ENCODE peak calls at places on chromosomes 1 and 21, in five cellular contexts. A is left ventricle myocardium inferior, X is AG04450, W is fibroblast of lung, I is stomach. U is an unnamed sample.

GRCh38 chr1:219692981-219693380 is 80.1 kb upstream of the ZC3H11B start:
- DNase-seq in W (peak), A (no peak), X (no peak), I (no peak), U (no peak)

GRCh38 chr21:25850126-25850831 is 115.5 kb downstream of the GABPA start:
- DNase-seq in W (no peak), X (no peak), A (no peak), I (no peak), U (no peak)

GRCh38 chr1:186443638-186444037 is 17.3 kb downstream of the PDC start:
- DNase-seq in I (no peak), A (no peak), W (no peak), X (no peak), U (no peak)

GRCh38 chr21:16571594-16571993 is 841.8 kb downstream of the USP25 start:
- DNase-seq in A (no peak), W (peak), X (no peak), I (no peak), U (no peak)

GRCh38 chr1:181469829-181470228 is 13.5 kb upstream of the CACNA1E start:
- DNase-seq in I (no peak), X (peak), A (no peak), W (peak), U (peak)

GRCh38 chr1:192158181-192158580 is at the start of gene RGS18:
- DNase-seq in X (no peak), W (no peak), I (no peak), A (no peak), U (no peak)

GRCh38 chr1:18638818-18639193 is 8.2 kb downstream of the PAX7 start:
- DNase-seq in A (no peak), I (no peak), W (no peak), X (no peak), U (no peak)

GRCh38 chr1:56908619-56909340 is 54.2 kb downstream of the C8A start:
- DNase-seq in I (no peak), X (no peak), W (peak), A (no peak), U (no peak)

GRCh38 chr1:9376886-9377333 is 84.2 kb downstream of the SPSB1 start:
- DNase-seq in X (no peak), I (no peak), A (peak), W (peak), U (no peak)

GRCh38 chr1:205528446-205528886 is 24.0 kb downstream of the CDK18 start:
- DNase-seq in W (no peak), A (no peak), I (no peak), X (no peak), U (no peak)

GRCh38 chr1:2311184-2312032 is 79.9 kb downstream of the MORN1 start:
- DNase-seq in I (peak), A (peak), W (peak), X (no peak), U (no peak)

GRCh38 chr21:14356771-14357170 is 26.2 kb downstream of the HSPA13 start:
- DNase-seq in X (no peak), A (no peak), W (no peak), I (no peak), U (no peak)

GRCh38 chr1:176876966-176877515 is 287.5 kb downstream of the ASTN1 start:
- DNase-seq in W (no peak), A (no peak), I (no peak), X (no peak), U (no peak)

GRCh38 chr1:156809281-156809680 is 7.4 kb downstream of the SH2D2A start:
- DNase-seq in X (no peak), I (no peak), W (no peak), A (no peak), U (no peak)

GRCh38 chr21:29664615-29665014 is 275.2 kb downstream of the GRIK1 start:
- DNase-seq in A (no peak), X (no peak), W (no peak), I (no peak), U (no peak)

GRCh38 chr1:32031578-32032286 is 18.1 kb downstream of the KHDRBS1 start:
- DNase-seq in X (peak), I (no peak), W (peak), A (no peak), U (peak)

GRCh38 chr1:119686661-119687060 is 25.1 kb upstream of the PHGDH start:
- DNase-seq in A (no peak), X (no peak), W (no peak), I (no peak), U (no peak)

GRCh38 chr1:33970148-33970825 is 106.4 kb downstream of the HMGB4 start:
- DNase-seq in A (no peak), X (no peak), I (no peak), W (no peak), U (no peak)

GRCh38 chr1:162856260-162856659 is 4.7 kb downstream of the CCDC190 start:
- DNase-seq in W (peak), A (no peak), I (no peak), X (peak), U (peak)

GRCh38 chr21:28445081-28445830 is 547.4 kb downstream of the LTN1 start:
- DNase-seq in X (peak), A (no peak), W (peak), I (no peak), U (peak)

GRCh38 chr1:20281801-20282200 is 8.9 kb upstream of the VWA5B1 start:
- DNase-seq in A (no peak), X (no peak), W (peak), I (no peak), U (no peak)

GRCh38 chr1:71561729-71562128 is 480.9 kb upstream of the ZRANB2 start:
- DNase-seq in I (no peak), W (peak), X (peak), A (no peak), U (peak)

GRCh38 chr1:71562298-71562697 is 481.5 kb upstream of the ZRANB2 start:
- DNase-seq in W (no peak), A (no peak), X (no peak), I (no peak), U (no peak)

GRCh38 chr1:71566413-71566812 is 485.6 kb upstream of the ZRANB2 start:
- DNase-seq in I (no peak), A (no peak), X (no peak), W (no peak), U (no peak)

GRCh38 chr1:71565267-71565666 is 484.4 kb upstream of the ZRANB2 start:
- DNase-seq in W (peak), I (no peak), A (peak), X (peak), U (peak)

DNA sequence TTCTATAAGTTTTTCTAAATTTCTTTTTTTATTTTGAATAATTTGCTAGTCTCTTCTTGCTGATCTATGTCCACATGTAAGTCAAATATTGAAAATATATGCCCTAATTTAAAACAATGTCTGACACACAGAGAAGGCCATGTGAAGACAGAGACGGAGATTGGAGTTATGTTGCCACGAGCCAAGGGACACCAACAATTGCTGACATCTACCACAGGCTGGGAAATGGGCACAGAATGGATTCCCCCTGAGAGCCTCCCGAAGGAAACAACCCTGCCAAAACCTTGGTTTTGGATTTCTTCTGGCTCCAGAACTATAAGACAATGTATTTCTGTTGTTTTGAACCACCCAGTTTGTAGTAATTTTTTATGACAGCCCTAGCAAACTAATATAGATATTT is 485.0 kb upstream of the ZRANB2 start:
- DNase-seq in I (no peak), A (no peak), X (no peak), W (no peak), U (no peak)
- TF ChIP-seq CTCF in I (no peak), A (no peak), X (no peak), W (no peak), U (no peak)

GRCh38 chr1:158037876-158038359 is 44.5 kb downstream of the KIRREL1 start:
- DNase-seq in A (peak), I (no peak), X (no peak), W (peak), U (no peak)

GRCh38 chr1:158039380-158039779 is 45.9 kb downstream of the KIRREL1 start:
- DNase-seq in W (peak), X (no peak), I (no peak), A (no peak), U (no peak)

GRCh38 chr1:158037008-158037875 is 43.8 kb downstream of the KIRREL1 start:
- DNase-seq in I (no peak), X (no peak), W (no peak), A (no peak), U (no peak)

GRCh38 chr1:158035014-158035413 is 41.6 kb downstream of the KIRREL1 start:
- DNase-seq in A (no peak), I (no peak), X (no peak), W (no peak), U (no peak)

GRCh38 chr1:158035976-158036583 is 42.6 kb downstream of the KIRREL1 start:
- DNase-seq in W (peak), X (no peak), A (no peak), I (no peak), U (no peak)
- TF ChIP-seq CTCF in W (peak), X (peak), A (peak), I (peak), U (peak)

DNA sequence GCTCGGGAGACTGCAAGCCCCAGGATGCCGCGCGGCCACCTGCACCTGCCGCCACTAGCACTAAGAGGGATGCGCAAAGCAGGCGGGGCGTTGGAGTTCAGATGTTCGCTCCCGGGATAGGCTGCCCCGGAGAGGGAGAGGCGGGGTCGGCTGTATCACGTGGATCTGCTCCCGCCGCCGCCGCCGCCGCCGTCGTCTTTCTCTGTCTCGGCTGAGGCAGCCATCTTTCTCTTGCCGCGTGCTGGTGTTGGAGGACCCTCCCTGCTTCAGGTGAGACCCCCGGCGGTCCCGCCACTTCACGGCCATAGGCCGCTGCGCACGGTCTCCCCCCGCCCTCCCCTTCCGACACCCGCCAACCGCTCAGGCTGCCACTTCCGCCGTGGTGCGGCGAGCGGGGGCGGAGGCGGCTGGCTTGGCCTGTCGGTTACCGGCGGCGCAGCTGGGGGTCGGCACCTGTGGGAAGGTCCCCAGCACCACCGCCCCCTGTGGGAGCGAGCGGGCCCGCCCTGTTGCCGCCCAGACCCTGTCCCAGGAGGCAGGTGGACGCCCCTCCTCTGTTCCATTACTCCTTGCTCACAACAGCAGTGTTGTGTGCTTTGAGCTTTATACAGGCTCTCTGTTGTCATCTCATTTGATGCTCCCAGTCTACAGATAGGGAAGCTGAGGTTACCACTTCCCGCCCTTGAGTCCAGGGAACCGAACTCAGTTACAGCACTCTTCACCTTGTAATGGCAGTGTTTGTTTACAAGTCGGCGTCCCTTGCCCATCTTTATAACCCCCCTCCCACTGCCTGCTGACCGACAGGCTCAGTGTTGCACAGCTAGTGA is at the start of gene BTF3L4:
- DNase-seq in W (peak), A (peak), I (peak), X (peak), U (no peak)
- TF ChIP-seq CTCF in W (no peak), A (no peak), I (no peak), X (no peak), U (no peak)

GRCh38 chr1:42737257-42737656 is 2.8 kb downstream of the CLDN19 start:
- DNase-seq in W (no peak), X (no peak), A (no peak), I (peak), U (no peak)
- TF ChIP-seq CTCF in W (peak), X (no peak), A (no peak), I (no peak), U (no peak)

GRCh38 chr1:108963052-108963686 is at the start of gene CLCC1:
- DNase-seq in I (peak), A (peak), X (peak), W (peak), U (peak)
- TF ChIP-seq CTCF in I (no peak), A (no peak), X (no peak), W (no peak), U (no peak)

DNA sequence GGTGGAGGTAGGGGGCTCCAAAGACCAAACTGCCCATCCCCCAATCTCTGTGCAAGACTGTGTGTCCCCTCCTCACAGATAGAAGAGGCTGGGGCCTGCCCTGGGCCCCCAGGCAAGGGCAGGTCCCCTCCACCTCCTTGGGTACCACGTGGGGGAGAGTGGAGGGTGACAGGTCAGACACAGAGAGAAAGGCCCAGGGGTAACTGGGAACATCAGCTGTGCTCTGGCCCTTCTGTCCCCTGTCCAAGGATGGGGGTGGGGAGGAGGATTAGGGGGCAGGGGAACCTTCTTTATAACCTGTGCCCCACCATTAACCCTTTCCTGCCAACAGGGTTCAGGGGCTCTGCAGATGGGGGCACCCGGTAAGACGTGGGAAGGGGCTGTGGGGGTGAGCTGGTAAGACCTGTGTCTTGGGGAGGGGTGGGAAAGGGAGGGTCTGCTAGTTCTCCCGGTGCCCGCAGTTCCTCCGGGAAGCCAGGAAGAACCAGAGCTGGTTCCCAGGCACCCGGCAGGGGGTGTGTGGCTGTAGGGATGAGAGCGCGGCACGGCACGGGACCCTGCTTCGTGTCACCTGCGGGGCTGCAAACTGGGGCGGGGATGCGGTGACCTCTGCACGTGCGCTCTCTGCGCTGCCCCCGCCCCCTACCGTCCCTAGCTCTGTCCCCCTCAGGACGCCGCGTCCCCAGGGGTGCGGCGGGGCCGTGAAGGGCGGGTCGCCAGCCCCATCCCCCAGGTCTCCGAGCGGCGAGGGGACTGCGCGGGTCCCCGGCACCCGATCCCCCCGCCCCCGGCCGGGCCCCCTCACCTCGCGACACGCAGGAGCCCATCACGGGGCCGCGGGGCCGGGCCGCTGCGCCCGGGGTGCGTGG is 601 bp downstream of the FAM131C start:
- DNase-seq in I (no peak), W (no peak), X (no peak), A (no peak), U (no peak)
- TF ChIP-seq CTCF in I (no peak), W (peak), X (peak), A (no peak), U (peak)

GRCh38 chr1:7120863-7121621 is 335.8 kb downstream of the CAMTA1 start:
- DNase-seq in A (no peak), I (peak), X (no peak), W (peak), U (no peak)
- TF ChIP-seq CTCF in A (no peak), I (no peak), X (peak), W (peak), U (no peak)

GRCh38 chr1:8217809-8218208 is 100.1 kb upstream of the SLC45A1 start:
- DNase-seq in W (no peak), A (no peak), X (no peak), I (no peak), U (no peak)

GRCh38 chr1:8219530-8219929 is 98.4 kb upstream of the SLC45A1 start:
- DNase-seq in I (no peak), W (peak), X (no peak), A (no peak), U (no peak)

GRCh38 chr1:8216005-8216404 is 101.9 kb upstream of the SLC45A1 start:
- DNase-seq in W (peak), I (no peak), A (no peak), X (no peak), U (no peak)

GRCh38 chr1:8218351-8219092 is 99.4 kb upstream of the SLC45A1 start:
- DNase-seq in I (no peak), W (peak), A (no peak), X (no peak), U (no peak)

DNA sequence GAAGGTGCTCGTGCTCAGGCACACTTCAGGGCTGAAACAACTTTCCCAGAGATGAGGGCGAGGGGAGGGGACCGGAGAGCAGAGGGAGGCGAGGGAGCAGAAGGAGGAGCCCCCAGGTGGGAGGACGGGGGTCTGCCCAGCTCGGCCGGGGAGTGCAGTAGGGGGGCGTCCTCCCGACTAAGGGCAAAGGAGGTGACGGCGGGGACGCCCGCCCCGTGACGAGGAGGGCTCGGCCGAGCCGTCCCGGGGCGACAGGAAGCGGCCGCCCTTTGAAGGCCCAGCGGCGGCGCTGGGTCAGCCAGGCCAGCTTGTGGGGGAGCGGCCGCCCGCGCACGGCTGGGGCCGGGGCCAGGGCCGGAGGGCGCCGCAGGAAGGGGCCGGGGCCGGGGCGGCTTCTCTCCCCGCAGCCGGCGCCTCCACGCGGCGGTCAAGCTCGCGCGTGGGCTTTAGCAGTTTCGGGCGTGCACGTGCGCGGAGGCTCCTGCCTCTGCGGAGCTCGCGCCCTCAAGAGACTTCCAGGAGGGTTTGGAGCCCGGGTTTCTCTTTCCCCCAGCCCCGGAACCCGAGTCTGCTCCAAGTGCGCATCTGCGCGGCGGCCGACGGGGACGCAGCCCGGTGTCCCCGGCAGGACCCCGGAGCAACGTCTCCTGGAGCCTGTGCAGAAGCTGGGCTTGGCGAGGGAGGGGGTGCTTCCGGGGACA is 100.8 kb upstream of the SLC45A1 start:
- DNase-seq in X (no peak), W (peak), A (peak), I (peak), U (no peak)
- TF ChIP-seq CTCF in X (no peak), W (no peak), A (peak), I (no peak), U (no peak)